ENCODE peak calls at places on chromosomes 5 and 9, in six cellular contexts. I, D, H, X, E and P are unnamed samples.

GRCh38 chr5:6767481-6768063 is 54.3 kb downstream of the TENT4A start:
- DNase-seq in I (no peak), D (no peak), H (no peak), X (no peak), E (no peak), P (no peak)

GRCh38 chr9:129176786-129177442 is 1.1 kb downstream of the IER5L start:
- DNase-seq in I (no peak), D (peak), H (no peak), X (no peak), E (no peak), P (peak)

GRCh38 chr9:69452110-69452780 is 127.2 kb downstream of the ENTREP1 start:
- DNase-seq in I (no peak), D (no peak), H (no peak), X (no peak), E (no peak), P (no peak)

GRCh38 chr5:109805882-109806281 is 116.2 kb downstream of the MAN2A1 start:
- DNase-seq in I (no peak), D (no peak), H (no peak), X (peak), E (no peak), P (no peak)

GRCh38 chr5:53200309-53200708 is 90.8 kb upstream of the MOCS2 start:
- DNase-seq in I (no peak), D (peak), H (no peak), X (no peak), E (no peak), P (peak)

GRCh38 chr9:134570151-134570621 is 71.4 kb upstream of the COL5A1 start:
- DNase-seq in I (no peak), D (no peak), H (no peak), X (no peak), E (no peak), P (peak)

GRCh38 chr9:91117474-91117891 is 244.2 kb downstream of the AUH start:
- DNase-seq in I (no peak), D (no peak), H (no peak), X (no peak), E (no peak), P (no peak)

GRCh38 chr9:33465096-33465495 is 8.6 kb downstream of the NOL6 start:
- DNase-seq in I (no peak), D (no peak), H (no peak), X (no peak), E (no peak), P (no peak)

GRCh38 chr9:72428329-72428728 is 63.3 kb upstream of the ZFAND5 start:
- DNase-seq in I (no peak), D (peak), H (no peak), X (no peak), E (no peak), P (no peak)

GRCh38 chr9:4117835-4118610 is 181.8 kb downstream of the GLIS3 start:
- DNase-seq in I (no peak), D (no peak), H (no peak), X (peak), E (peak), P (peak)

GRCh38 chr5:100904259-100904822 is 1.3 kb upstream of the ST8SIA4 start:
- DNase-seq in I (no peak), D (no peak), H (no peak), X (no peak), E (no peak), P (peak)

GRCh38 chr5:38380522-38380921 is 122.2 kb downstream of the EGFLAM start:
- DNase-seq in I (no peak), D (no peak), H (no peak), X (no peak), E (no peak), P (no peak)

GRCh38 chr5:24388448-24388847 is 256.3 kb downstream of the CDH10 start:
- DNase-seq in I (no peak), D (no peak), H (no peak), X (no peak), E (peak), P (no peak)

GRCh38 chr9:109450346-109450745 is 47.8 kb downstream of the PTPN3 start:
- DNase-seq in I (no peak), D (no peak), H (no peak), X (no peak), E (no peak), P (no peak)

GRCh38 chr5:65327582-65327981 is 154.1 kb downstream of the ADAMTS6 start:
- DNase-seq in I (no peak), D (peak), H (no peak), X (no peak), E (peak), P (no peak)

GRCh38 chr9:136485651-136486050 is 2.8 kb upstream of the SEC16A start:
- DNase-seq in I (no peak), D (no peak), H (no peak), X (no peak), E (peak), P (no peak)

GRCh38 chr5:115602585-115603125 is 376 bp upstream of the TICAM2 start:
- DNase-seq in I (no peak), D (no peak), H (no peak), X (peak), E (no peak), P (peak)

GRCh38 chr5:131302506-131302905 is 38.7 kb downstream of the CDC42SE2 start:
- DNase-seq in I (no peak), D (no peak), H (no peak), X (no peak), E (no peak), P (no peak)

GRCh38 chr5:150778517-150779396 is at the start of gene SMIM3:
- DNase-seq in I (peak), D (peak), H (no peak), X (peak), E (peak), P (peak)

GRCh38 chr5:166962470-166962869 is 1329.0 kb upstream of the WWC1 start:
- DNase-seq in I (no peak), D (no peak), H (no peak), X (no peak), E (no peak), P (no peak)

GRCh38 chr5:37494756-37495155 is 115.6 kb downstream of the WDR70 start:
- DNase-seq in I (no peak), D (no peak), H (no peak), X (no peak), E (no peak), P (no peak)

GRCh38 chr9:4670591-4670990 is 4.3 kb upstream of the SPATA6L start:
- DNase-seq in I (no peak), D (no peak), H (no peak), X (no peak), E (no peak), P (no peak)

GRCh38 chr5:179378441-179379271 is 33.4 kb upstream of the ADAMTS2 start:
- DNase-seq in I (no peak), D (no peak), H (no peak), X (no peak), E (no peak), P (no peak)

GRCh38 chr5:121704291-121704690 is 147.4 kb upstream of the FTMT start:
- DNase-seq in I (no peak), D (no peak), H (no peak), X (no peak), E (no peak), P (no peak)

GRCh38 chr5:83000448-83000847 is 76.7 kb downstream of the TMEM167A start:
- DNase-seq in I (no peak), D (peak), H (no peak), X (no peak), E (no peak), P (no peak)

GRCh38 chr5:134070979-134071849 is 43.3 kb upstream of the TCF7 start:
- DNase-seq in I (peak), D (no peak), H (peak), X (no peak), E (peak), P (peak)

GRCh38 chr5:140795259-140795641 is 598 bp downstream of the PCDHA2 start:
- DNase-seq in I (peak), D (no peak), H (no peak), X (peak), E (no peak), P (no peak)

GRCh38 chr5:140796718-140797095 is 2.1 kb downstream of the PCDHA2 start:
- DNase-seq in I (no peak), D (no peak), H (no peak), X (no peak), E (no peak), P (no peak)

GRCh38 chr5:140791111-140791510 is 3.5 kb upstream of the PCDHA2 start:
- DNase-seq in I (no peak), D (no peak), H (no peak), X (no peak), E (no peak), P (peak)

DNA sequence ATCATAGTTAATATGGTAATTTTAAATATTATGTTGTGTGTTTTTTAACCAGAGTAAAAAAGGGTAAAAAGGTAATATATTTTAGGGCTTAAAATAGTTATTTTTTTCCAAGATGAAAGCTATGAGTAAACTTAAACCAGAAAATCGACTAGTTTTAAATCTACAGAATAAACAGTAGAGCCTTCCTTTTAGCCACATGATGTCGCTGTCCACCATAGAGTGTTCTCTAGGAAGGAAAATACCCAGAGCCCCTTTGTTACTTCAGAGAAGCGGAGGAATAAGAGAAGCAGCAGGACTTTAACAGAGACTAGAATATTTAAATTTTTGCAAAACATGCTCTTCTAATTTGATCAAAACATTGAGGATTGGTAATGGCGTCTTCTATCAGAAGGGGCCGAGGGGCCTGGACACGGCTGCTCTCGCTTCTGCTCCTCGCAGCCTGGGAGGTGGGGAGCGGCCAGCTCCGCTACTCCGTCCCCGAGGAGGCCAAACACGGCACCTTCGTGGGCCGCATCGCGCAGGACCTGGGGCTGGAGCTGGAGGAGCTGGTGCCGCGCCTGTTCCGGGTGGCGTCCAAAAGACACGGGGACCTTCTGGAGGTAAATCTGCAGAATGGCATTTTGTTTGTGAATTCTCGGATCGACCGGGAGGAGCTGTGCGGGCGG is at the start of gene PCDHA2:
- DNase-seq in I (peak), D (no peak), H (no peak), X (no peak), E (no peak), P (peak)
- TF ChIP-seq MYC in I (no peak), D (no peak), H (no peak), X (no peak), E (no peak), P (no peak)

DNA sequence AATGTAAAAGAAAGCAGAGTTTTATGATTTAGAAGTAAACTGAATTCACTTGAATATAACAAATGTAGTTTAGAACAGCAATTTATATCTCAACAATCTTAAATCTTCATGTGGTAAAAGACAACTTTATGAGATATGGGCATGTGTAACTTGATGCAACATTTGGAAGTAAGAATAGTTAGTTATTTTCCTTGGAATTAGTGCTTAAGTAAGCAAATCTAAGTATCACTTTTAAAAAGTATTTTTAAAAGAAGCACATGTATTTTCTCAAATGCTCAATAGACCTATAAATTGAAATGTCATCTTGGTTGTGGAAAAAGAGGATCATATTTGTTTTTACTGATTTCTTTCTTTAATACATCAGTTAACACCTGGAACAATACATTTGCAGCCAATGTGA is 340.3 kb upstream of the CDH6 start:
- DNase-seq in I (no peak), D (no peak), H (no peak), X (no peak), E (no peak), P (no peak)
- TF ChIP-seq MAX in I (no peak), D (no peak), H (no peak), X (no peak), E (no peak), P (no peak)

DNA sequence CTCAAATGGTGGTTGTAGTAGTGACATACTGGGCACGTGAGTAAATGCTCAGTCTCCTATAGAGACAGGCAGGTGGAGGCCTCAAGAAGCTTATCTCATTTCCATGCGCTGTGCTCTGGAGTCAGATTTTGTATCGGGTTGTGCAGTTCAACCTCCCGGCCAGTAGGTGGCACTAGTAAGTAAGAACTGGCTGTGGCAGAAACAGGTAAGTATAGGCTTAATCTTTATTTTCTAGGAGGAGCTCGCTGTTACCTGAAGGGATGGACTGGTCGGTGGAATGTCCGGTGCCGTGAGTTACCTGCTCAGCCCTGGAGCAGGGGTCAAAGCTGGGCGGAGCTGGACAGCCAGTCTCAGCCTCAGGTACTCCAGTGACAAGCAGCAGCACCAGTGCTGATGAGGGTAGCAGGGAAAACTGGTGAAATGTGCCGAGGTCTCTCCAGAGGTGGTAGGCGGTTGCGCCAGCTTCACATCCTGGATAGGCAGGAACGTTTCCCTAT is 880.1 kb upstream of the SEMA6A start:
- DNase-seq in I (peak), D (no peak), H (peak), X (peak), E (peak), P (peak)
- H3K4me3 ChIP-seq in I (no peak), D (no peak), H (peak), X (no peak), E (peak), P (no peak)

GRCh38 chr5:76074487-76074886 is 8.7 kb upstream of the SV2C start:
- DNase-seq in I (no peak), D (peak), H (no peak), X (peak), E (peak), P (peak)
- TF ChIP-seq MYC in I (no peak), D (no peak), H (no peak), X (no peak), E (no peak), P (no peak)